ENCODE peak calls at places on chromosomes 13 and 19, in six cellular contexts. One of them, this sample, is unnamed.

GRCh38 chr13:55999709-56000108 is 1141.0 kb upstream of the PRR20A start:
- DNase-seq in dorsolateral prefrontal cortex: no peak
- DNase-seq in CMK: no peak
- DNase-seq in T-helper 2 cell treated with Interferon-gamma antibody and Interleukin-4, amounts not matched to agents 5 μg/mL and 100 μg/mL, for 36 hours: no peak
- DNase-seq in Calu3: no peak
- DNase-seq in activated T-cell treated with anti-CD3 and anti-CD28 coated beads, Interleukin-2, amount 50 U/mL, for 4 hours: no peak
- DNase-seq in this sample: no peak

GRCh38 chr19:43432866-43433673 is 18.4 kb downstream of the TEX101 start:
- DNase-seq in dorsolateral prefrontal cortex: no peak
- DNase-seq in CMK: peak
- DNase-seq in T-helper 2 cell treated with Interferon-gamma antibody and Interleukin-4, amounts not matched to agents 5 μg/mL and 100 μg/mL, for 36 hours: peak
- DNase-seq in Calu3: peak
- DNase-seq in activated T-cell treated with anti-CD3 and anti-CD28 coated beads, Interleukin-2, amount 50 U/mL, for 4 hours: peak
- DNase-seq in this sample: no peak

GRCh38 chr13:113767366-113767765 is 8.3 kb downstream of the TMEM255B start:
- DNase-seq in dorsolateral prefrontal cortex: no peak
- DNase-seq in CMK: no peak
- DNase-seq in T-helper 2 cell treated with Interferon-gamma antibody and Interleukin-4, amounts not matched to agents 5 μg/mL and 100 μg/mL, for 36 hours: no peak
- DNase-seq in Calu3: no peak
- DNase-seq in activated T-cell treated with anti-CD3 and anti-CD28 coated beads, Interleukin-2, amount 50 U/mL, for 4 hours: no peak
- DNase-seq in this sample: no peak

GRCh38 chr19:45469835-45470146 is 2.0 kb downstream of the FOSB start:
- DNase-seq in dorsolateral prefrontal cortex: no peak
- DNase-seq in CMK: no peak
- DNase-seq in T-helper 2 cell treated with Interferon-gamma antibody and Interleukin-4, amounts not matched to agents 5 μg/mL and 100 μg/mL, for 36 hours: no peak
- DNase-seq in Calu3: no peak
- DNase-seq in activated T-cell treated with anti-CD3 and anti-CD28 coated beads, Interleukin-2, amount 50 U/mL, for 4 hours: no peak
- DNase-seq in this sample: no peak

GRCh38 chr19:36420961-36421748 is 2.7 kb upstream of the ZFP82 start:
- DNase-seq in dorsolateral prefrontal cortex: peak
- DNase-seq in CMK: no peak
- DNase-seq in T-helper 2 cell treated with Interferon-gamma antibody and Interleukin-4, amounts not matched to agents 5 μg/mL and 100 μg/mL, for 36 hours: no peak
- DNase-seq in Calu3: no peak
- DNase-seq in activated T-cell treated with anti-CD3 and anti-CD28 coated beads, Interleukin-2, amount 50 U/mL, for 4 hours: no peak
- DNase-seq in this sample: peak

GRCh38 chr13:95784161-95784880 is 107.4 kb downstream of the DNAJC3 start:
- DNase-seq in dorsolateral prefrontal cortex: no peak
- DNase-seq in CMK: no peak
- DNase-seq in T-helper 2 cell treated with Interferon-gamma antibody and Interleukin-4, amounts not matched to agents 5 μg/mL and 100 μg/mL, for 36 hours: no peak
- DNase-seq in Calu3: no peak
- DNase-seq in activated T-cell treated with anti-CD3 and anti-CD28 coated beads, Interleukin-2, amount 50 U/mL, for 4 hours: no peak
- DNase-seq in this sample: no peak

GRCh38 chr13:98941118-98941517 is 36.7 kb downstream of the DOCK9 start:
- DNase-seq in dorsolateral prefrontal cortex: no peak
- DNase-seq in CMK: no peak
- DNase-seq in T-helper 2 cell treated with Interferon-gamma antibody and Interleukin-4, amounts not matched to agents 5 μg/mL and 100 μg/mL, for 36 hours: no peak
- DNase-seq in Calu3: no peak
- DNase-seq in activated T-cell treated with anti-CD3 and anti-CD28 coated beads, Interleukin-2, amount 50 U/mL, for 4 hours: no peak
- DNase-seq in this sample: no peak

GRCh38 chr13:60372141-60372540 is 24.9 kb upstream of the TDRD3 start:
- DNase-seq in dorsolateral prefrontal cortex: no peak
- DNase-seq in CMK: no peak
- DNase-seq in T-helper 2 cell treated with Interferon-gamma antibody and Interleukin-4, amounts not matched to agents 5 μg/mL and 100 μg/mL, for 36 hours: no peak
- DNase-seq in Calu3: no peak
- DNase-seq in activated T-cell treated with anti-CD3 and anti-CD28 coated beads, Interleukin-2, amount 50 U/mL, for 4 hours: no peak
- DNase-seq in this sample: no peak

GRCh38 chr13:65724261-65724660 is 1505.9 kb downstream of the PCDH9 start:
- DNase-seq in dorsolateral prefrontal cortex: no peak
- DNase-seq in CMK: no peak
- DNase-seq in T-helper 2 cell treated with Interferon-gamma antibody and Interleukin-4, amounts not matched to agents 5 μg/mL and 100 μg/mL, for 36 hours: no peak
- DNase-seq in Calu3: no peak
- DNase-seq in activated T-cell treated with anti-CD3 and anti-CD28 coated beads, Interleukin-2, amount 50 U/mL, for 4 hours: no peak
- DNase-seq in this sample: no peak

GRCh38 chr13:80931766-80932165 is 590.8 kb upstream of the SPRY2 start:
- DNase-seq in dorsolateral prefrontal cortex: no peak
- DNase-seq in CMK: no peak
- DNase-seq in T-helper 2 cell treated with Interferon-gamma antibody and Interleukin-4, amounts not matched to agents 5 μg/mL and 100 μg/mL, for 36 hours: no peak
- DNase-seq in Calu3: no peak
- DNase-seq in activated T-cell treated with anti-CD3 and anti-CD28 coated beads, Interleukin-2, amount 50 U/mL, for 4 hours: no peak
- DNase-seq in this sample: no peak

GRCh38 chr19:49712397-49712859 is 21.5 kb downstream of the CPT1C start:
- DNase-seq in dorsolateral prefrontal cortex: no peak
- DNase-seq in CMK: peak
- DNase-seq in T-helper 2 cell treated with Interferon-gamma antibody and Interleukin-4, amounts not matched to agents 5 μg/mL and 100 μg/mL, for 36 hours: no peak
- DNase-seq in Calu3: peak
- DNase-seq in activated T-cell treated with anti-CD3 and anti-CD28 coated beads, Interleukin-2, amount 50 U/mL, for 4 hours: no peak
- DNase-seq in this sample: peak

GRCh38 chr13:28654276-28654675 is 4.7 kb upstream of the POMP start:
- DNase-seq in dorsolateral prefrontal cortex: no peak
- DNase-seq in CMK: no peak
- DNase-seq in T-helper 2 cell treated with Interferon-gamma antibody and Interleukin-4, amounts not matched to agents 5 μg/mL and 100 μg/mL, for 36 hours: no peak
- DNase-seq in Calu3: no peak
- DNase-seq in activated T-cell treated with anti-CD3 and anti-CD28 coated beads, Interleukin-2, amount 50 U/mL, for 4 hours: no peak
- DNase-seq in this sample: no peak

GRCh38 chr13:44796597-44797517 is 192.4 kb downstream of the NUFIP1 start:
- DNase-seq in dorsolateral prefrontal cortex: no peak
- DNase-seq in CMK: no peak
- DNase-seq in T-helper 2 cell treated with Interferon-gamma antibody and Interleukin-4, amounts not matched to agents 5 μg/mL and 100 μg/mL, for 36 hours: no peak
- DNase-seq in Calu3: no peak
- DNase-seq in activated T-cell treated with anti-CD3 and anti-CD28 coated beads, Interleukin-2, amount 50 U/mL, for 4 hours: no peak
- DNase-seq in this sample: no peak

GRCh38 chr19:5891572-5891937 is 12.0 kb downstream of the NDUFA11 start:
- DNase-seq in dorsolateral prefrontal cortex: no peak
- DNase-seq in CMK: no peak
- DNase-seq in T-helper 2 cell treated with Interferon-gamma antibody and Interleukin-4, amounts not matched to agents 5 μg/mL and 100 μg/mL, for 36 hours: no peak
- DNase-seq in Calu3: no peak
- DNase-seq in activated T-cell treated with anti-CD3 and anti-CD28 coated beads, Interleukin-2, amount 50 U/mL, for 4 hours: no peak
- DNase-seq in this sample: no peak

GRCh38 chr19:51698296-51698695 is 5.2 kb downstream of the SPACA6 start:
- DNase-seq in dorsolateral prefrontal cortex: no peak
- DNase-seq in CMK: no peak
- DNase-seq in T-helper 2 cell treated with Interferon-gamma antibody and Interleukin-4, amounts not matched to agents 5 μg/mL and 100 μg/mL, for 36 hours: no peak
- DNase-seq in Calu3: no peak
- DNase-seq in activated T-cell treated with anti-CD3 and anti-CD28 coated beads, Interleukin-2, amount 50 U/mL, for 4 hours: no peak
- DNase-seq in this sample: no peak

GRCh38 chr19:5271145-5271544 is 69.5 kb downstream of the PTPRS start:
- DNase-seq in dorsolateral prefrontal cortex: no peak
- DNase-seq in CMK: no peak
- DNase-seq in T-helper 2 cell treated with Interferon-gamma antibody and Interleukin-4, amounts not matched to agents 5 μg/mL and 100 μg/mL, for 36 hours: no peak
- DNase-seq in Calu3: no peak
- DNase-seq in activated T-cell treated with anti-CD3 and anti-CD28 coated beads, Interleukin-2, amount 50 U/mL, for 4 hours: no peak
- DNase-seq in this sample: no peak

GRCh38 chr19:1318678-1319471 is 33.2 kb downstream of the EFNA2 start:
- DNase-seq in dorsolateral prefrontal cortex: no peak
- DNase-seq in CMK: no peak
- DNase-seq in T-helper 2 cell treated with Interferon-gamma antibody and Interleukin-4, amounts not matched to agents 5 μg/mL and 100 μg/mL, for 36 hours: no peak
- DNase-seq in Calu3: no peak
- DNase-seq in activated T-cell treated with anti-CD3 and anti-CD28 coated beads, Interleukin-2, amount 50 U/mL, for 4 hours: no peak
- DNase-seq in this sample: no peak

GRCh38 chr13:79056706-79057105 is 349.3 kb downstream of the RBM26 start:
- DNase-seq in dorsolateral prefrontal cortex: no peak
- DNase-seq in CMK: no peak
- DNase-seq in T-helper 2 cell treated with Interferon-gamma antibody and Interleukin-4, amounts not matched to agents 5 μg/mL and 100 μg/mL, for 36 hours: no peak
- DNase-seq in Calu3: no peak
- DNase-seq in activated T-cell treated with anti-CD3 and anti-CD28 coated beads, Interleukin-2, amount 50 U/mL, for 4 hours: no peak
- DNase-seq in this sample: no peak

GRCh38 chr13:41842029-41842428 is 118.9 kb downstream of the VWA8 start:
- DNase-seq in dorsolateral prefrontal cortex: no peak
- DNase-seq in CMK: no peak
- DNase-seq in T-helper 2 cell treated with Interferon-gamma antibody and Interleukin-4, amounts not matched to agents 5 μg/mL and 100 μg/mL, for 36 hours: no peak
- DNase-seq in Calu3: no peak
- DNase-seq in activated T-cell treated with anti-CD3 and anti-CD28 coated beads, Interleukin-2, amount 50 U/mL, for 4 hours: no peak
- DNase-seq in this sample: no peak

GRCh38 chr13:67635754-67636153 is 405.6 kb upstream of the PCDH9 start:
- DNase-seq in dorsolateral prefrontal cortex: no peak
- DNase-seq in CMK: no peak
- DNase-seq in T-helper 2 cell treated with Interferon-gamma antibody and Interleukin-4, amounts not matched to agents 5 μg/mL and 100 μg/mL, for 36 hours: no peak
- DNase-seq in Calu3: no peak
- DNase-seq in activated T-cell treated with anti-CD3 and anti-CD28 coated beads, Interleukin-2, amount 50 U/mL, for 4 hours: no peak
- DNase-seq in this sample: no peak

GRCh38 chr13:47665041-47665440 is 336.0 kb downstream of the SUCLA2 start:
- DNase-seq in dorsolateral prefrontal cortex: no peak
- DNase-seq in CMK: no peak
- DNase-seq in T-helper 2 cell treated with Interferon-gamma antibody and Interleukin-4, amounts not matched to agents 5 μg/mL and 100 μg/mL, for 36 hours: no peak
- DNase-seq in Calu3: no peak
- DNase-seq in activated T-cell treated with anti-CD3 and anti-CD28 coated beads, Interleukin-2, amount 50 U/mL, for 4 hours: no peak
- DNase-seq in this sample: no peak

GRCh38 chr19:9914315-9915207 is 21.8 kb downstream of the OLFM2 start:
- DNase-seq in dorsolateral prefrontal cortex: peak
- DNase-seq in CMK: peak
- DNase-seq in T-helper 2 cell treated with Interferon-gamma antibody and Interleukin-4, amounts not matched to agents 5 μg/mL and 100 μg/mL, for 36 hours: peak
- DNase-seq in Calu3: peak
- DNase-seq in activated T-cell treated with anti-CD3 and anti-CD28 coated beads, Interleukin-2, amount 50 U/mL, for 4 hours: peak
- DNase-seq in this sample: peak

This sample was measured in occipital lobe.